ENCODE peak calls at places on chromosome 17, in seven cellular contexts. W, J, K, L, D, P and T are unnamed samples.

GRCh38 chr17:4064366-4064765 is 78.5 kb downstream of the ZZEF1 start:
- DNase-seq in W (no peak), J (no peak), K (no peak), L (no peak), D (no peak), P (no peak), T (no peak)

GRCh38 chr17:44198721-44199552 is 747 bp downstream of the ATXN7L3 start:
- DNase-seq in W (peak), J (peak), K (peak), L (no peak), D (no peak), P (peak), T (no peak)

GRCh38 chr17:31357831-31358400 is 33.6 kb upstream of the RAB11FIP4 start:
- DNase-seq in W (no peak), J (no peak), K (no peak), L (no peak), D (peak), P (no peak), T (no peak)

GRCh38 chr17:32915108-32915700 is 12.7 kb upstream of the TMEM98 start:
- DNase-seq in W (no peak), J (no peak), K (no peak), L (no peak), D (peak), P (no peak), T (no peak)

GRCh38 chr17:49200423-49201083 is 9.8 kb downstream of the GNGT2 start:
- DNase-seq in W (no peak), J (no peak), K (no peak), L (no peak), D (no peak), P (no peak), T (no peak)

GRCh38 chr17:992933-993332 is 4.0 kb upstream of the TIMM22 start:
- DNase-seq in W (no peak), J (no peak), K (no peak), L (no peak), D (no peak), P (no peak), T (peak)

GRCh38 chr17:70070297-70071027 is 4.6 kb upstream of the KCNJ16 start:
- DNase-seq in W (no peak), J (no peak), K (no peak), L (no peak), D (no peak), P (no peak), T (no peak)

GRCh38 chr17:1060991-1061390 is 64.1 kb downstream of the TIMM22 start:
- DNase-seq in W (no peak), J (peak), K (no peak), L (no peak), D (no peak), P (no peak), T (no peak)

GRCh38 chr17:80246266-80246681 is 14.4 kb upstream of the RNF213 start:
- DNase-seq in W (no peak), J (peak), K (no peak), L (no peak), D (no peak), P (no peak), T (no peak)

GRCh38 chr17:50660042-50660886 is 25.6 kb downstream of the ABCC3 start:
- DNase-seq in W (no peak), J (no peak), K (no peak), L (peak), D (peak), P (no peak), T (no peak)

GRCh38 chr17:73595931-73596330 is 48.3 kb downstream of the SDK2 start:
- DNase-seq in W (no peak), J (no peak), K (no peak), L (no peak), D (no peak), P (no peak), T (no peak)

GRCh38 chr17:32341141-32341856 is 674 bp downstream of the C17orf75 start:
- DNase-seq in W (no peak), J (no peak), K (no peak), L (no peak), D (peak), P (peak), T (no peak)

GRCh38 chr17:82734987-82735866 is at the start of gene FN3K:
- DNase-seq in W (peak), J (peak), K (peak), L (peak), D (no peak), P (peak), T (no peak)

GRCh38 chr17:72648702-72649101 is 443.8 kb downstream of the SLC39A11 start:
- DNase-seq in W (no peak), J (no peak), K (no peak), L (no peak), D (no peak), P (no peak), T (no peak)

GRCh38 chr17:10357768-10358167 is 15.0 kb downstream of the MYH13 start:
- DNase-seq in W (peak), J (no peak), K (peak), L (no peak), D (no peak), P (no peak), T (no peak)

GRCh38 chr17:63333869-63334268 is 112.2 kb downstream of the CYB561 start:
- DNase-seq in W (no peak), J (no peak), K (no peak), L (no peak), D (no peak), P (no peak), T (no peak)

GRCh38 chr17:81349397-81350319 is 45.6 kb upstream of the BAHCC1 start:
- DNase-seq in W (no peak), J (no peak), K (peak), L (peak), D (no peak), P (no peak), T (peak)

GRCh38 chr17:49703557-49704277 is 4.0 kb downstream of the SLC35B1 start:
- DNase-seq in W (peak), J (no peak), K (peak), L (no peak), D (peak), P (no peak), T (no peak)

GRCh38 chr17:49384962-49385361 is 22.9 kb upstream of the ZNF652 start:
- DNase-seq in W (no peak), J (no peak), K (no peak), L (no peak), D (no peak), P (no peak), T (no peak)

GRCh38 chr17:32697728-32698625 is 178.9 kb downstream of the MYO1D start:
- DNase-seq in W (no peak), J (no peak), K (no peak), L (no peak), D (no peak), P (no peak), T (no peak)

GRCh38 chr17:82297804-82298537 is 19.4 kb downstream of the CD7 start:
- DNase-seq in W (no peak), J (peak), K (no peak), L (peak), D (peak), P (peak), T (no peak)

GRCh38 chr17:40909755-40910154 is 24.7 kb upstream of the KRT20 start:
- DNase-seq in W (no peak), J (no peak), K (no peak), L (no peak), D (no peak), P (no peak), T (no peak)